ENCODE peak calls at places on chromosomes 16 and 17, in six cellular contexts. R is RWPE2, Z is adrenal gland, W is OCI-LY7, A is Calu3, I is HFFc6. N is an unnamed sample.

GRCh38 chr16:49652441-49653175 is 203.3 kb downstream of the ZNF423 start:
- DNase-seq in Z (peak), A (no peak), R (no peak), W (no peak), I (no peak), N (no peak)

GRCh38 chr17:34024303-34025178 is 230.5 kb upstream of the CCL2 start:
- DNase-seq in W (no peak), Z (no peak), I (no peak), A (no peak), R (no peak), N (no peak)

GRCh38 chr17:41004397-41004796 is 4.5 kb downstream of the KRTAP3-1 start:
- DNase-seq in W (no peak), I (no peak), A (no peak), R (no peak), Z (no peak), N (no peak)

GRCh38 chr17:3960764-3961163 is 3.5 kb downstream of the ATP2A3 start:
- DNase-seq in W (no peak), Z (peak), R (no peak), A (no peak), I (no peak), N (no peak)

GRCh38 chr17:59451706-59452105 is 113.7 kb upstream of the DHX40 start:
- DNase-seq in Z (no peak), R (no peak), W (no peak), I (peak), A (no peak), N (no peak)

GRCh38 chr16:2524339-2524938 is 4.3 kb downstream of the AMDHD2 start:
- DNase-seq in I (no peak), A (no peak), Z (peak), R (no peak), W (no peak), N (no peak)

GRCh38 chr16:4052801-4053662 is 63.2 kb downstream of the ADCY9 start:
- DNase-seq in Z (peak), W (no peak), A (peak), I (peak), R (no peak), N (no peak)

GRCh38 chr16:8901318-8901861 is 19.2 kb downstream of the LITAFD start:
- DNase-seq in R (no peak), I (no peak), Z (no peak), A (no peak), W (no peak), N (no peak)

GRCh38 chr16:25060920-25061319 is 45.8 kb upstream of the ARHGAP17 start:
- DNase-seq in R (no peak), A (no peak), W (peak), I (no peak), Z (no peak), N (no peak)

GRCh38 chr17:65548570-65548969 is 12.9 kb downstream of the AXIN2 start:
- DNase-seq in A (no peak), R (no peak), W (no peak), Z (no peak), I (no peak), N (no peak)

GRCh38 chr17:7034955-7035590 is 742 bp upstream of the SLC16A13 start:
- DNase-seq in I (no peak), Z (no peak), R (no peak), W (peak), A (no peak), N (no peak)

GRCh38 chr17:64504769-64505319 is 1.2 kb downstream of the DDX5 start:
- DNase-seq in Z (no peak), I (no peak), W (no peak), R (no peak), A (no peak), N (no peak)

GRCh38 chr17:164536-165235 is 16.8 kb downstream of the DOC2B start:
- DNase-seq in I (peak), R (no peak), Z (peak), W (peak), A (peak), N (peak)

GRCh38 chr16:48274476-48274875 is 27.1 kb upstream of the ABCC11 start:
- DNase-seq in R (no peak), Z (no peak), W (no peak), I (no peak), A (no peak), N (no peak)

GRCh38 chr17:50903604-50904521 is 37.7 kb upstream of the TOB1 start:
- DNase-seq in W (peak), I (no peak), A (no peak), R (no peak), Z (no peak), N (no peak)

GRCh38 chr16:69823831-69824563 is 61.9 kb downstream of the WWP2 start:
- DNase-seq in I (no peak), A (no peak), Z (peak), R (no peak), W (no peak), N (no peak)

GRCh38 chr16:75095204-75095621 is 21.4 kb downstream of the LDHD start:
- DNase-seq in R (no peak), I (no peak), Z (no peak), A (no peak), W (no peak), N (peak)

GRCh38 chr17:50205111-50205821 is 3.8 kb upstream of the COL1A1 start:
- DNase-seq in Z (no peak), W (no peak), I (peak), R (peak), A (no peak), N (no peak)

GRCh38 chr16:88506723-88507122 is 53.6 kb downstream of the ZFPM1 start:
- DNase-seq in Z (no peak), A (no peak), W (no peak), R (no peak), I (no peak), N (no peak)

GRCh38 chr16:85424260-85425060 is 188.7 kb upstream of the GSE1 start:
- DNase-seq in R (peak), I (no peak), W (no peak), Z (no peak), A (no peak), N (no peak)

GRCh38 chr17:34300652-34301390 is 15.3 kb downstream of the CCL11 start:
- DNase-seq in I (peak), R (no peak), W (no peak), A (no peak), Z (no peak), N (no peak)

GRCh38 chr16:24430937-24431760 is 108.2 kb upstream of the RBBP6 start:
- DNase-seq in I (no peak), Z (no peak), R (no peak), A (no peak), W (no peak), N (no peak)

GRCh38 chr16:3023415-3023668 is 400 bp downstream of the HCFC1R1 start:
- DNase-seq in A (peak), Z (peak), R (peak), W (no peak), I (peak), N (no peak)

GRCh38 chr17:49016775-49017463 is 19.7 kb downstream of the IGF2BP1 start:
- DNase-seq in Z (peak), W (no peak), R (peak), I (peak), A (peak), N (no peak)

GRCh38 chr17:31595666-31596381 is 204.3 kb downstream of the RAB11FIP4 start:
- DNase-seq in W (no peak), A (no peak), Z (no peak), R (no peak), I (peak), N (no peak)

GRCh38 chr16:1613240-1613639 is 1.1 kb downstream of the CRAMP1 start:
- DNase-seq in Z (no peak), A (peak), I (no peak), R (no peak), W (peak), N (no peak)

GRCh38 chr16:12184419-12184831 is 207.9 kb downstream of the SNX29 start:
- DNase-seq in R (no peak), A (no peak), I (no peak), Z (no peak), W (no peak), N (no peak)
- TF ChIP-seq CTCF in R (no peak), A (no peak), I (peak), Z (no peak), W (no peak), N (no peak)

GRCh38 chr16:87304951-87305350 is 12.2 kb downstream of the C16orf95 start:
- DNase-seq in I (no peak), W (no peak), Z (no peak), A (no peak), R (no peak), N (no peak)

GRCh38 chr16:87303962-87304521 is 13.2 kb downstream of the C16orf95 start:
- DNase-seq in A (no peak), R (peak), Z (no peak), I (no peak), W (no peak), N (no peak)

GRCh38 chr16:87303431-87303930 is 13.7 kb downstream of the C16orf95 start:
- DNase-seq in R (no peak), Z (no peak), A (no peak), W (peak), I (no peak), N (no peak)

GRCh38 chr16:87308826-87309225 is 8.4 kb downstream of the C16orf95 start:
- DNase-seq in Z (no peak), A (no peak), I (no peak), R (no peak), W (no peak), N (no peak)

DNA sequence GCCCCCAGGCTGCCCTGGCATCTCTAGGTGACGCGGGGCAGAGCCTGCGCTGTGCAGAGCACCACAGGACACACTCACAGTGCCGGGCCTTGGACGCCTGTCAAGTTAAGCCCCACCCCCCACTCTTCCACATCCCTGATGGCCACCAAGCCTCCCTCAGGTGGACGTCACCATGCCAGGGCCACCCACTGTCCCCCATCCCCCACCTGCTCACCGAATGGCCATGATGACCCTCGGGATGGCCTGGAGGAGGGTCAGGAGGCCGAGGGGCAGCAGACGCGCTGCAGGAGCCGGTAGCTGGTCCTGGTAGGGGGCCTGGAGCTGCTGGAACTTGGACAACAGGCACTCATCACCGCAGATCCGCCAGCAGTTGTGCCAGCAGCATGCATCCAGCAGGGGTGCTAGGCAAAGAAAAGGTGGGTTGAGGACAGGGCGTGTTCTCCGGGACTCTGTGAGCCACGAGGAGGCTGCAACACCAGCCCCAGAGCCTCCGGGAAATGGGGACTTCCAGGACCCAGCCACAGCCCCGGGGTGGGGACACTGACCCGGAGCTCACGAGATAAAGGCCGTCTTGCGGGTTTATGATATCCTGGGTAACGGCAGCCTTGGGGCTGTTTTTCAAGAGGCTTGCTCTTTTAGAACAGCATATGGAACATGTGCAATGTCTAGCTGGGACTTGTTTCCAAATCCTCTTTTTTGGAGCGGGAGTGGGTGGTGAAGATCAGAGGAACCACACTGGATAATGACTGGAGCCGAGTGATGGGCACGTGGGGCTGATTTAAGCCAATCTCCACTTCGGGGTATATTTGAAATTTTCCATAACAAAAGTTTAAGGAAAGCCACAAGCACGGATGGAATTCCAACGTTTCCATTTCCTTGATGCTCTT is 11.4 kb downstream of the C16orf95 start:
- DNase-seq in A (peak), Z (no peak), W (no peak), I (peak), R (no peak), N (no peak)
- TF ChIP-seq CTCF in A (no peak), Z (no peak), W (no peak), I (peak), R (no peak), N (peak)

GRCh38 chr16:529012-529575 is 1.6 kb downstream of the CAPN15 start:
- DNase-seq in R (no peak), A (no peak), I (no peak), W (peak), Z (no peak), N (no peak)

GRCh38 chr16:525520-526180 is 1.9 kb upstream of the CAPN15 start:
- DNase-seq in W (no peak), Z (peak), A (peak), R (no peak), I (peak), N (no peak)

GRCh38 chr16:528111-529011 is 849 bp downstream of the CAPN15 start:
- DNase-seq in A (peak), W (peak), I (peak), Z (peak), R (no peak), N (no peak)

GRCh38 chr16:526181-527014 is 1.1 kb upstream of the CAPN15 start:
- DNase-seq in R (no peak), Z (peak), W (peak), I (peak), A (no peak), N (no peak)

GRCh38 chr16:527015-527903 is at the start of gene CAPN15:
- DNase-seq in Z (peak), A (peak), I (peak), W (peak), R (no peak), N (peak)
- TF ChIP-seq CTCF in Z (peak), A (peak), I (peak), W (no peak), R (no peak), N (peak)

DNA sequence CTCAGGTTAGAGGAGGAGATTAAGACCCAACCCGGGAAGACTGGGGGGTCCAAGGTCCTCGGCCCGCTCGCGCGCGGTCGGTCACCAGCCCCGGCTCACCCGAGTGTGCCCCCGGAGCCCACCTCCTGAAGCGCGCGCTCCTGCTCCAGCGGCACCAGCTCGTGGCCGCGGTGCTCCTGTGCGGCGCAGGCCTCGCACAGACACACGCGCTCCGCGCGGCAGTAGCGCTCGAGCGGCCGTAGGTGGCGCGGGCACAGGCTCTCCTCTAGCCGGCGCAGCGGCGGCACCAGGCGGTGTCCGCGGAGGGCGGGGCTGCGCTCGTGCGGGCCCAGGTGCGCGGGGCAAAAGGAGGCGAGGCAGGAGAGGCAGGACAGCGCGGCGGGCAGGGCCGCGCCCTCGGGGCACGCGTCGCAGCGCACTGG is 618 bp downstream of the TRIM47 start:
- DNase-seq in W (peak), Z (peak), A (peak), I (peak), R (peak), N (peak)
- TF ChIP-seq CTCF in W (peak), Z (peak), A (no peak), I (peak), R (peak), N (peak)

N was measured in neural crest cell.